ENCODE peak calls at places on chromosomes 6 and 20, in nine cellular contexts. One of them, this sample, is unnamed.

GRCh38 chr20:1241456-1241855 is 15.6 kb downstream of the RAD21L1 start:
- DNase-seq in fibroblast of lung: no peak
- DNase-seq in aorta: no peak
- DNase-seq in CD4-positive, CD25-positive, alpha-beta regulatory T cell: no peak
- DNase-seq in adrenal gland: no peak
- DNase-seq in Peyer's patch: no peak
- DNase-seq in SK-N-SH: no peak
- DNase-seq in lower lobe of right lung: no peak
- DNase-seq in left ventricle myocardium inferior: no peak
- DNase-seq in this sample: no peak

GRCh38 chr6:110287462-110288341 is 70.4 kb downstream of the METTL24 start:
- DNase-seq in fibroblast of lung: no peak
- DNase-seq in aorta: no peak
- DNase-seq in CD4-positive, CD25-positive, alpha-beta regulatory T cell: no peak
- DNase-seq in adrenal gland: no peak
- DNase-seq in Peyer's patch: peak; percentile 74
- DNase-seq in SK-N-SH: no peak
- DNase-seq in lower lobe of right lung: no peak
- DNase-seq in left ventricle myocardium inferior: no peak
- DNase-seq in this sample: no peak

GRCh38 chr20:55172310-55173002 is 697.1 kb downstream of the DOK5 start:
- DNase-seq in fibroblast of lung: no peak
- DNase-seq in aorta: no peak
- DNase-seq in CD4-positive, CD25-positive, alpha-beta regulatory T cell: no peak
- DNase-seq in adrenal gland: no peak
- DNase-seq in Peyer's patch: peak; percentile 47
- DNase-seq in SK-N-SH: no peak
- DNase-seq in lower lobe of right lung: no peak
- DNase-seq in left ventricle myocardium inferior: no peak
- DNase-seq in this sample: no peak

GRCh38 chr6:152701081-152701862 is 3.6 kb downstream of the MYCT1 start:
- DNase-seq in fibroblast of lung: peak; percentile 36
- DNase-seq in aorta: no peak
- DNase-seq in CD4-positive, CD25-positive, alpha-beta regulatory T cell: no peak
- DNase-seq in adrenal gland: no peak
- DNase-seq in Peyer's patch: no peak
- DNase-seq in SK-N-SH: no peak
- DNase-seq in lower lobe of right lung: no peak
- DNase-seq in left ventricle myocardium inferior: no peak
- DNase-seq in this sample: no peak

GRCh38 chr20:51631011-51631950 is 88.8 kb upstream of the NFATC2 start:
- DNase-seq in fibroblast of lung: peak; percentile 99
- DNase-seq in aorta: peak; percentile 59
- DNase-seq in CD4-positive, CD25-positive, alpha-beta regulatory T cell: no peak
- DNase-seq in adrenal gland: peak; percentile 41
- DNase-seq in Peyer's patch: peak; percentile 75
- DNase-seq in SK-N-SH: peak; percentile 44
- DNase-seq in lower lobe of right lung: no peak
- DNase-seq in left ventricle myocardium inferior: peak; percentile 40
- DNase-seq in this sample: no peak

GRCh38 chr6:144675231-144675861 is 390.2 kb downstream of the UTRN start:
- DNase-seq in fibroblast of lung: peak; percentile 82
- DNase-seq in aorta: peak; percentile 61
- DNase-seq in CD4-positive, CD25-positive, alpha-beta regulatory T cell: no peak
- DNase-seq in adrenal gland: peak; percentile 51
- DNase-seq in Peyer's patch: peak; percentile 70
- DNase-seq in SK-N-SH: no peak
- DNase-seq in lower lobe of right lung: no peak
- DNase-seq in left ventricle myocardium inferior: no peak
- DNase-seq in this sample: peak; percentile 35

GRCh38 chr6:134101479-134101878 is 49.1 kb upstream of the SLC2A12 start:
- DNase-seq in fibroblast of lung: no peak
- DNase-seq in aorta: no peak
- DNase-seq in CD4-positive, CD25-positive, alpha-beta regulatory T cell: no peak
- DNase-seq in adrenal gland: no peak
- DNase-seq in Peyer's patch: no peak
- DNase-seq in SK-N-SH: no peak
- DNase-seq in lower lobe of right lung: no peak
- DNase-seq in left ventricle myocardium inferior: no peak
- DNase-seq in this sample: no peak

GRCh38 chr20:50509923-50510705 is at the start of gene PTPN1:
- DNase-seq in fibroblast of lung: peak; percentile 98
- DNase-seq in aorta: peak; percentile 99
- DNase-seq in CD4-positive, CD25-positive, alpha-beta regulatory T cell: peak; percentile 100
- DNase-seq in adrenal gland: peak; percentile 99
- DNase-seq in Peyer's patch: peak; percentile 100
- DNase-seq in SK-N-SH: peak; percentile 98
- DNase-seq in lower lobe of right lung: peak; percentile 98
- DNase-seq in left ventricle myocardium inferior: peak; percentile 99
- DNase-seq in this sample: peak; percentile 99

GRCh38 chr6:109062216-109062615 is 32.4 kb downstream of the SESN1 start:
- DNase-seq in fibroblast of lung: no peak
- DNase-seq in aorta: no peak
- DNase-seq in CD4-positive, CD25-positive, alpha-beta regulatory T cell: no peak
- DNase-seq in adrenal gland: no peak
- DNase-seq in Peyer's patch: no peak
- DNase-seq in SK-N-SH: no peak
- DNase-seq in lower lobe of right lung: no peak
- DNase-seq in left ventricle myocardium inferior: no peak
- DNase-seq in this sample: no peak

GRCh38 chr6:5998741-5999687 is 7.7 kb downstream of the NRN1 start:
- DNase-seq in fibroblast of lung: no peak
- DNase-seq in aorta: no peak
- DNase-seq in CD4-positive, CD25-positive, alpha-beta regulatory T cell: no peak
- DNase-seq in adrenal gland: no peak
- DNase-seq in Peyer's patch: no peak
- DNase-seq in SK-N-SH: peak; percentile 49
- DNase-seq in lower lobe of right lung: no peak
- DNase-seq in left ventricle myocardium inferior: peak; percentile 56
- DNase-seq in this sample: no peak

GRCh38 chr6:148851683-148852556 is 105.1 kb downstream of the UST start:
- DNase-seq in fibroblast of lung: no peak
- DNase-seq in aorta: no peak
- DNase-seq in CD4-positive, CD25-positive, alpha-beta regulatory T cell: no peak
- DNase-seq in adrenal gland: no peak
- DNase-seq in Peyer's patch: no peak
- DNase-seq in SK-N-SH: no peak
- DNase-seq in lower lobe of right lung: no peak
- DNase-seq in left ventricle myocardium inferior: no peak
- DNase-seq in this sample: no peak

GRCh38 chr20:38426006-38426405 is 9.1 kb downstream of the SNHG17 start:
- DNase-seq in fibroblast of lung: peak; percentile 93
- DNase-seq in aorta: peak; percentile 58
- DNase-seq in CD4-positive, CD25-positive, alpha-beta regulatory T cell: no peak
- DNase-seq in adrenal gland: peak; percentile 82
- DNase-seq in Peyer's patch: no peak
- DNase-seq in SK-N-SH: no peak
- DNase-seq in lower lobe of right lung: no peak
- DNase-seq in left ventricle myocardium inferior: no peak
- DNase-seq in this sample: no peak

GRCh38 chr20:45338121-45339030 is 9.8 kb downstream of the SDC4 start:
- DNase-seq in fibroblast of lung: peak; percentile 13
- DNase-seq in aorta: no peak
- DNase-seq in CD4-positive, CD25-positive, alpha-beta regulatory T cell: no peak
- DNase-seq in adrenal gland: no peak
- DNase-seq in Peyer's patch: no peak
- DNase-seq in SK-N-SH: no peak
- DNase-seq in lower lobe of right lung: no peak
- DNase-seq in left ventricle myocardium inferior: no peak
- DNase-seq in this sample: no peak
- H3K36me3 ChIP-seq in fibroblast of lung: peaks cover 20% of the 10 kb centered on the region
- H3K36me3 ChIP-seq in aorta: no peaks in the 10 kb centered on the region
- H3K36me3 ChIP-seq in CD4-positive, CD25-positive, alpha-beta regulatory T cell: peaks cover 2% of the 10 kb centered on the region
- H3K36me3 ChIP-seq in adrenal gland: peaks cover 11% of the 10 kb centered on the region
- H3K36me3 ChIP-seq in Peyer's patch: no peaks in the 10 kb centered on the region
- H3K36me3 ChIP-seq in SK-N-SH: peaks cover 17% of the 10 kb centered on the region
- H3K36me3 ChIP-seq in lower lobe of right lung: peaks cover 52% of the 10 kb centered on the region
- H3K36me3 ChIP-seq in left ventricle myocardium inferior: peaks cover 32% of the 10 kb centered on the region
- H3K36me3 ChIP-seq in this sample: no peaks in the 10 kb centered on the region

GRCh38 chr6:157002795-157003194 is 225.6 kb downstream of the ARID1B start:
- DNase-seq in fibroblast of lung: no peak
- DNase-seq in aorta: no peak
- DNase-seq in CD4-positive, CD25-positive, alpha-beta regulatory T cell: no peak
- DNase-seq in adrenal gland: no peak
- DNase-seq in Peyer's patch: no peak
- DNase-seq in SK-N-SH: no peak
- DNase-seq in lower lobe of right lung: no peak
- DNase-seq in left ventricle myocardium inferior: no peak
- DNase-seq in this sample: no peak

GRCh38 chr6:156998824-156999330 is 221.7 kb downstream of the ARID1B start:
- DNase-seq in fibroblast of lung: no peak
- DNase-seq in aorta: no peak
- DNase-seq in CD4-positive, CD25-positive, alpha-beta regulatory T cell: no peak
- DNase-seq in adrenal gland: no peak
- DNase-seq in Peyer's patch: no peak
- DNase-seq in SK-N-SH: no peak
- DNase-seq in lower lobe of right lung: no peak
- DNase-seq in left ventricle myocardium inferior: no peak
- DNase-seq in this sample: no peak

GRCh38 chr6:157001716-157002115 is 224.5 kb downstream of the ARID1B start:
- DNase-seq in fibroblast of lung: no peak
- DNase-seq in aorta: no peak
- DNase-seq in CD4-positive, CD25-positive, alpha-beta regulatory T cell: no peak
- DNase-seq in adrenal gland: no peak
- DNase-seq in Peyer's patch: no peak
- DNase-seq in SK-N-SH: no peak
- DNase-seq in lower lobe of right lung: no peak
- DNase-seq in left ventricle myocardium inferior: no peak
- DNase-seq in this sample: no peak

GRCh38 chr6:156996265-156996664 is 219.1 kb downstream of the ARID1B start:
- DNase-seq in fibroblast of lung: no peak
- DNase-seq in aorta: no peak
- DNase-seq in CD4-positive, CD25-positive, alpha-beta regulatory T cell: no peak
- DNase-seq in adrenal gland: no peak
- DNase-seq in Peyer's patch: no peak
- DNase-seq in SK-N-SH: no peak
- DNase-seq in lower lobe of right lung: no peak
- DNase-seq in left ventricle myocardium inferior: no peak
- DNase-seq in this sample: no peak

DNA sequence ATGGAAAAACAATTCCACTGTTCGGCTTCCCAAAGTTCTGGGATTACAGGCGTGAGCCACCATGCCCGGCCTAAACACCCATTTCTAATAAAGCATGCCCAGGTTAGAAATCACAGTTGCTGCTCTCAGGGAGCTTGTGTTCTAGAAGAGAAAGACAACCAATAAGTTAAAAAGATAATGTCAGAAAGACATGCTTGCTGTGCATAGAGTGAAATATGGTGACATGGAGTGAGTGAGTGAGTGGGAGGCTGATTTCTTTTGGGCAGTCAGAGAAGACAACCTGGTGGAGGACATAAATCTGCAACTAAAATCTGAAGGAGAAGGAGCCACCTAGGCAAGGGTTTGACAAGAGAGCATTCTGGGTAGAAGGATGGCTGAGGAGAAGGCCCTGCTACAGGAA is 222.6 kb downstream of the ARID1B start:
- DNase-seq in fibroblast of lung: no peak
- DNase-seq in aorta: no peak
- DNase-seq in CD4-positive, CD25-positive, alpha-beta regulatory T cell: no peak
- DNase-seq in adrenal gland: no peak
- DNase-seq in Peyer's patch: no peak
- DNase-seq in SK-N-SH: no peak
- DNase-seq in lower lobe of right lung: no peak
- DNase-seq in left ventricle myocardium inferior: no peak
- DNase-seq in this sample: no peak
- H3K4me3 ChIP-seq in fibroblast of lung: no peak overlapping the region
- H3K4me3 ChIP-seq in aorta: no peak overlapping the region
- H3K4me3 ChIP-seq in CD4-positive, CD25-positive, alpha-beta regulatory T cell: no peak overlapping the region
- H3K4me3 ChIP-seq in adrenal gland: no peak overlapping the region
- H3K4me3 ChIP-seq in Peyer's patch: no peak overlapping the region
- H3K4me3 ChIP-seq in SK-N-SH: no peak overlapping the region
- H3K4me3 ChIP-seq in lower lobe of right lung: no peak overlapping the region
- H3K4me3 ChIP-seq in left ventricle myocardium inferior: no peak overlapping the region
- H3K4me3 ChIP-seq in this sample: no peak overlapping the region

DNA sequence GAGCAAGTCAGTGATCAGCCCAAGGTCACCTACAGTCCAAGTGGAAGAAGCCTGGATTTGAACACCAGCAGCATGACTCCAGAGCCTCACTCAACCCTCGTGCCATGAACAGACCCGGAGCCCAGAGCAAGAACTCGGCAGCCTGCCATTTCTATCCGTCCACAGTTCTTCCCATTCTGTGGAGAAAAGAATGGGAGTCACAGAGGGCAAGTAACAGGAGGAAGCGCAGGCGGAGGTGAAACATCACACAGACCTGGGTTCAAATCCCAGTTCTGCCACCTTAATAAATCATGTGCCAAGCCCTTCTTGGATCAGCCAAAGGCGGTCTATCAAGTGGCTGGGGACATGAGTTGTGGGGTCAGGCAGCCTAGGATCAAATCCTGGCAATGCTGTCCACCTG is 4.3 kb downstream of the PREX1 start:
- DNase-seq in fibroblast of lung: no peak
- DNase-seq in aorta: no peak
- DNase-seq in CD4-positive, CD25-positive, alpha-beta regulatory T cell: no peak
- DNase-seq in adrenal gland: no peak
- DNase-seq in Peyer's patch: no peak
- DNase-seq in SK-N-SH: no peak
- DNase-seq in lower lobe of right lung: no peak
- DNase-seq in left ventricle myocardium inferior: no peak
- DNase-seq in this sample: no peak
- H3K4me1 ChIP-seq in fibroblast of lung: no peaks in the 10 kb centered on the region
- H3K4me1 ChIP-seq in aorta: peaks cover 4% of the 10 kb centered on the region
- H3K4me1 ChIP-seq in CD4-positive, CD25-positive, alpha-beta regulatory T cell: peaks cover 82% of the 10 kb centered on the region
- H3K4me1 ChIP-seq in adrenal gland: peaks cover 41% of the 10 kb centered on the region
- H3K4me1 ChIP-seq in Peyer's patch: peaks cover 38% of the 10 kb centered on the region
- H3K4me1 ChIP-seq in SK-N-SH: peaks cover under 1% of the 10 kb centered on the region
- H3K4me1 ChIP-seq in lower lobe of right lung: peaks cover 72% of the 10 kb centered on the region
- H3K4me1 ChIP-seq in left ventricle myocardium inferior: peaks cover 62% of the 10 kb centered on the region
- H3K4me1 ChIP-seq in this sample: peaks cover 72% of the 10 kb centered on the region

GRCh38 chr6:170423030-170423429 is 116.5 kb downstream of the FAM120B start:
- DNase-seq in fibroblast of lung: no peak
- DNase-seq in aorta: no peak
- DNase-seq in CD4-positive, CD25-positive, alpha-beta regulatory T cell: no peak
- DNase-seq in adrenal gland: no peak
- DNase-seq in Peyer's patch: no peak
- DNase-seq in SK-N-SH: peak; percentile 63
- DNase-seq in lower lobe of right lung: no peak
- DNase-seq in left ventricle myocardium inferior: no peak
- DNase-seq in this sample: no peak

GRCh38 chr6:170421921-170422320 is 115.4 kb downstream of the FAM120B start:
- DNase-seq in fibroblast of lung: no peak
- DNase-seq in aorta: no peak
- DNase-seq in CD4-positive, CD25-positive, alpha-beta regulatory T cell: no peak
- DNase-seq in adrenal gland: no peak
- DNase-seq in Peyer's patch: no peak
- DNase-seq in SK-N-SH: no peak
- DNase-seq in lower lobe of right lung: no peak
- DNase-seq in left ventricle myocardium inferior: no peak
- DNase-seq in this sample: no peak

GRCh38 chr6:170423814-170424633 is 117.5 kb downstream of the FAM120B start:
- DNase-seq in fibroblast of lung: peak; percentile 36
- DNase-seq in aorta: no peak
- DNase-seq in CD4-positive, CD25-positive, alpha-beta regulatory T cell: no peak
- DNase-seq in adrenal gland: no peak
- DNase-seq in Peyer's patch: no peak
- DNase-seq in SK-N-SH: no peak
- DNase-seq in lower lobe of right lung: no peak
- DNase-seq in left ventricle myocardium inferior: no peak
- DNase-seq in this sample: no peak

GRCh38 chr6:170420791-170421776 is 114.5 kb downstream of the FAM120B start:
- DNase-seq in fibroblast of lung: no peak
- DNase-seq in aorta: peak; percentile 37
- DNase-seq in CD4-positive, CD25-positive, alpha-beta regulatory T cell: no peak
- DNase-seq in adrenal gland: no peak
- DNase-seq in Peyer's patch: no peak
- DNase-seq in SK-N-SH: no peak
- DNase-seq in lower lobe of right lung: no peak
- DNase-seq in left ventricle myocardium inferior: no peak
- DNase-seq in this sample: no peak

GRCh38 chr6:170424634-170425126 is 118.1 kb downstream of the FAM120B start:
- DNase-seq in fibroblast of lung: no peak
- DNase-seq in aorta: no peak
- DNase-seq in CD4-positive, CD25-positive, alpha-beta regulatory T cell: no peak
- DNase-seq in adrenal gland: no peak
- DNase-seq in Peyer's patch: no peak
- DNase-seq in SK-N-SH: no peak
- DNase-seq in lower lobe of right lung: no peak
- DNase-seq in left ventricle myocardium inferior: no peak
- DNase-seq in this sample: no peak
- H3K36me3 ChIP-seq in fibroblast of lung: no peaks in the 10 kb centered on the region
- H3K36me3 ChIP-seq in aorta: no peaks in the 10 kb centered on the region
- H3K36me3 ChIP-seq in CD4-positive, CD25-positive, alpha-beta regulatory T cell: no peaks in the 10 kb centered on the region
- H3K36me3 ChIP-seq in adrenal gland: no peaks in the 10 kb centered on the region
- H3K36me3 ChIP-seq in Peyer's patch: no peaks in the 10 kb centered on the region
- H3K36me3 ChIP-seq in SK-N-SH: no peaks in the 10 kb centered on the region
- H3K36me3 ChIP-seq in lower lobe of right lung: no peaks in the 10 kb centered on the region
- H3K36me3 ChIP-seq in left ventricle myocardium inferior: no peaks in the 10 kb centered on the region
- H3K36me3 ChIP-seq in this sample: no peaks in the 10 kb centered on the region